ENCODE peak calls at places on chromosomes 7 and 10, in ten cellular contexts. One of them, this sample, is unnamed.

GRCh38 chr10:17229016-17229716 is 1.1 kb downstream of the VIM start:
- DNase-seq in brain microvascular endothelial cell: peak; percentile 86
- DNase-seq in RWPE2: peak; percentile 80
- DNase-seq in retina: peak; percentile 91
- DNase-seq in PC-3: peak; percentile 40
- DNase-seq in cerebellar cortex: peak; percentile 62
- DNase-seq in heart left ventricle: peak; percentile 92
- DNase-seq in activated T-cell treated with anti-CD3 and anti-CD28 coated beads, Interleukin-2, amount 50 U/mL, for 24 hours: peak; percentile 73
- DNase-seq in occipital lobe: peak; percentile 9
- DNase-seq in spleen: peak; percentile 95
- DNase-seq in this sample: peak; percentile 82

GRCh38 chr7:106283831-106284515 is 810 bp downstream of the NAMPT start:
- DNase-seq in RWPE2: no peak
- DNase-seq in brain microvascular endothelial cell: peak; percentile 12
- DNase-seq in occipital lobe: peak; percentile 42
- DNase-seq in PC-3: peak; percentile 56
- DNase-seq in activated T-cell treated with anti-CD3 and anti-CD28 coated beads, Interleukin-2, amount 50 U/mL, for 24 hours: peak; percentile 72
- DNase-seq in spleen: no peak
- DNase-seq in heart left ventricle: peak; percentile 54
- DNase-seq in retina: peak; percentile 78
- DNase-seq in cerebellar cortex: peak; percentile 61
- DNase-seq in this sample: peak; percentile 65

GRCh38 chr10:8498881-8499280 is 444.4 kb downstream of the GATA3 start:
- DNase-seq in cerebellar cortex: no peak
- DNase-seq in RWPE2: no peak
- DNase-seq in spleen: no peak
- DNase-seq in retina: no peak
- DNase-seq in heart left ventricle: no peak
- DNase-seq in brain microvascular endothelial cell: no peak
- DNase-seq in PC-3: no peak
- DNase-seq in activated T-cell treated with anti-CD3 and anti-CD28 coated beads, Interleukin-2, amount 50 U/mL, for 24 hours: peak; percentile 34
- DNase-seq in occipital lobe: no peak
- DNase-seq in this sample: no peak

GRCh38 chr7:38512704-38513103 is 118.5 kb downstream of the AMPH start:
- DNase-seq in brain microvascular endothelial cell: peak; percentile 17
- DNase-seq in retina: no peak
- DNase-seq in occipital lobe: no peak
- DNase-seq in RWPE2: no peak
- DNase-seq in cerebellar cortex: no peak
- DNase-seq in heart left ventricle: no peak
- DNase-seq in activated T-cell treated with anti-CD3 and anti-CD28 coated beads, Interleukin-2, amount 50 U/mL, for 24 hours: no peak
- DNase-seq in spleen: no peak
- DNase-seq in PC-3: peak; percentile 8
- DNase-seq in this sample: no peak

GRCh38 chr7:98703916-98704315 is 86.8 kb downstream of the NPTX2 start:
- DNase-seq in activated T-cell treated with anti-CD3 and anti-CD28 coated beads, Interleukin-2, amount 50 U/mL, for 24 hours: no peak
- DNase-seq in spleen: no peak
- DNase-seq in brain microvascular endothelial cell: no peak
- DNase-seq in occipital lobe: no peak
- DNase-seq in PC-3: no peak
- DNase-seq in RWPE2: no peak
- DNase-seq in retina: no peak
- DNase-seq in cerebellar cortex: no peak
- DNase-seq in heart left ventricle: no peak
- DNase-seq in this sample: no peak

GRCh38 chr7:151199196-151199874 is 11.0 kb downstream of the H2BK1 start:
- DNase-seq in cerebellar cortex: no peak
- DNase-seq in spleen: no peak
- DNase-seq in activated T-cell treated with anti-CD3 and anti-CD28 coated beads, Interleukin-2, amount 50 U/mL, for 24 hours: no peak
- DNase-seq in occipital lobe: no peak
- DNase-seq in PC-3: no peak
- DNase-seq in heart left ventricle: no peak
- DNase-seq in retina: peak; percentile 83
- DNase-seq in RWPE2: no peak
- DNase-seq in brain microvascular endothelial cell: no peak
- DNase-seq in this sample: no peak

GRCh38 chr10:98265403-98266378 is 2.3 kb downstream of the LOXL4 start:
- DNase-seq in occipital lobe: no peak
- DNase-seq in heart left ventricle: no peak
- DNase-seq in spleen: no peak
- DNase-seq in PC-3: no peak
- DNase-seq in activated T-cell treated with anti-CD3 and anti-CD28 coated beads, Interleukin-2, amount 50 U/mL, for 24 hours: no peak
- DNase-seq in RWPE2: no peak
- DNase-seq in cerebellar cortex: no peak
- DNase-seq in retina: peak; percentile 51
- DNase-seq in brain microvascular endothelial cell: no peak
- DNase-seq in this sample: no peak

GRCh38 chr7:28986028-28986427 is 27.9 kb upstream of the TRIL start:
- DNase-seq in occipital lobe: no peak
- DNase-seq in RWPE2: no peak
- DNase-seq in brain microvascular endothelial cell: no peak
- DNase-seq in retina: no peak
- DNase-seq in heart left ventricle: no peak
- DNase-seq in cerebellar cortex: no peak
- DNase-seq in activated T-cell treated with anti-CD3 and anti-CD28 coated beads, Interleukin-2, amount 50 U/mL, for 24 hours: no peak
- DNase-seq in spleen: no peak
- DNase-seq in PC-3: no peak
- DNase-seq in this sample: no peak